ENCODE peak calls at places on chromosomes 16 and 17, in five cellular contexts. One of them, this sample, is unnamed.

GRCh38 chr16:70612931-70613330 is 33.4 kb upstream of the IL34 start:
- DNase-seq in left ventricle myocardium inferior: no peak
- DNase-seq in GM10248: no peak
- DNase-seq in epithelial cell of proximal tubule: no peak
- DNase-seq in brain microvascular endothelial cell: no peak
- DNase-seq in this sample: no peak

GRCh38 chr17:42653179-42654124 is 5.6 kb upstream of the TUBG2 start:
- DNase-seq in GM10248: peak
- DNase-seq in left ventricle myocardium inferior: peak
- DNase-seq in brain microvascular endothelial cell: peak
- DNase-seq in epithelial cell of proximal tubule: no peak
- DNase-seq in this sample: no peak

GRCh38 chr17:65270932-65271700 is 133.9 kb downstream of the RGS9 start:
- DNase-seq in left ventricle myocardium inferior: no peak
- DNase-seq in epithelial cell of proximal tubule: no peak
- DNase-seq in GM10248: no peak
- DNase-seq in brain microvascular endothelial cell: no peak
- DNase-seq in this sample: no peak

GRCh38 chr17:69492410-69493071 is 78.0 kb downstream of the MAP2K6 start:
- DNase-seq in brain microvascular endothelial cell: peak
- DNase-seq in GM10248: no peak
- DNase-seq in left ventricle myocardium inferior: no peak
- DNase-seq in epithelial cell of proximal tubule: no peak
- DNase-seq in this sample: no peak

GRCh38 chr17:76473541-76473985 is 6.2 kb downstream of the AANAT start:
- DNase-seq in GM10248: no peak
- DNase-seq in epithelial cell of proximal tubule: no peak
- DNase-seq in brain microvascular endothelial cell: no peak
- DNase-seq in left ventricle myocardium inferior: no peak
- DNase-seq in this sample: no peak

GRCh38 chr17:74439691-74440567 is 8.0 kb downstream of the GPRC5C start:
- DNase-seq in brain microvascular endothelial cell: no peak
- DNase-seq in GM10248: no peak
- DNase-seq in left ventricle myocardium inferior: no peak
- DNase-seq in epithelial cell of proximal tubule: no peak
- DNase-seq in this sample: no peak

GRCh38 chr17:49717371-49717841 is 9.6 kb upstream of the SLC35B1 start:
- DNase-seq in brain microvascular endothelial cell: no peak
- DNase-seq in GM10248: no peak
- DNase-seq in epithelial cell of proximal tubule: no peak
- DNase-seq in left ventricle myocardium inferior: no peak
- DNase-seq in this sample: no peak

GRCh38 chr17:82303944-82304808 is 13.2 kb downstream of the CD7 start:
- DNase-seq in left ventricle myocardium inferior: no peak
- DNase-seq in epithelial cell of proximal tubule: no peak
- DNase-seq in brain microvascular endothelial cell: no peak
- DNase-seq in GM10248: no peak
- DNase-seq in this sample: no peak

GRCh38 chr17:82152556-82153294 is 54.7 kb upstream of the FASN start:
- DNase-seq in epithelial cell of proximal tubule: no peak
- DNase-seq in GM10248: no peak
- DNase-seq in left ventricle myocardium inferior: no peak
- DNase-seq in brain microvascular endothelial cell: no peak
- DNase-seq in this sample: no peak

GRCh38 chr17:74592087-74592990 is at the start of gene CD300LD:
- DNase-seq in GM10248: no peak
- DNase-seq in brain microvascular endothelial cell: no peak
- DNase-seq in epithelial cell of proximal tubule: no peak
- DNase-seq in left ventricle myocardium inferior: no peak
- DNase-seq in this sample: no peak

DNA sequence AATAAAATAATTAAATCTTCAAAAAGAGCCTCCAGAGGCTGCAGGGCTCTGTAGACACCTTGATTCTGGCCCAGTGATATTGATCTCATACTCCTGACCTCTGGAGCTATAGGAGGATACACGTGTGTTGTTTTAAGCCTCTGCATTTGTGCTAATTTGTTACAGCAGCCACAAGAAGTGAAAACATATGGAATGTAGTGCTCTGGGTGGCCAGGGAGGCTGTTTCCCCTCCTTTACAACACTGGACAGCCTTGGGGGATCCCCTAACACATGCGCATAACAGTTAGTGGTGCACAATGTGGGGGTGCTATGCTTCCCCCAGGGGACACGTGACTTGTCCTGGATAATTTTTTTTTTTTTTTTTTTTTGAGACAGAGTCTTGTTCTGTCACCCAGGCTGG is 4.7 kb upstream of the ZNF500 start:
- DNase-seq in epithelial cell of proximal tubule: no peak
- DNase-seq in left ventricle myocardium inferior: no peak
- DNase-seq in brain microvascular endothelial cell: no peak
- DNase-seq in GM10248: no peak
- DNase-seq in this sample: no peak
- TF ChIP-seq CTCF in epithelial cell of proximal tubule: no peak
- TF ChIP-seq CTCF in left ventricle myocardium inferior: no peak
- TF ChIP-seq CTCF in brain microvascular endothelial cell: no peak
- TF ChIP-seq CTCF in GM10248: no peak
- TF ChIP-seq CTCF in this sample: no peak

GRCh38 chr16:31262084-31262483 is 2.3 kb downstream of the ITGAM start:
- DNase-seq in epithelial cell of proximal tubule: no peak
- DNase-seq in left ventricle myocardium inferior: no peak
- DNase-seq in brain microvascular endothelial cell: no peak
- DNase-seq in GM10248: no peak
- DNase-seq in this sample: no peak
- TF ChIP-seq CTCF in epithelial cell of proximal tubule: no peak
- TF ChIP-seq CTCF in left ventricle myocardium inferior: no peak
- TF ChIP-seq CTCF in brain microvascular endothelial cell: no peak
- TF ChIP-seq CTCF in GM10248: no peak
- TF ChIP-seq CTCF in this sample: no peak

GRCh38 chr16:86026136-86026905 is 127.4 kb downstream of the IRF8 start:
- DNase-seq in brain microvascular endothelial cell: no peak
- DNase-seq in GM10248: no peak
- DNase-seq in left ventricle myocardium inferior: no peak
- DNase-seq in epithelial cell of proximal tubule: no peak
- DNase-seq in this sample: peak

GRCh38 chr16:86025706-86026105 is 126.7 kb downstream of the IRF8 start:
- DNase-seq in GM10248: no peak
- DNase-seq in epithelial cell of proximal tubule: no peak
- DNase-seq in brain microvascular endothelial cell: no peak
- DNase-seq in left ventricle myocardium inferior: no peak
- DNase-seq in this sample: peak

GRCh38 chr16:86029131-86029741 is 130.3 kb downstream of the IRF8 start:
- DNase-seq in epithelial cell of proximal tubule: no peak
- DNase-seq in brain microvascular endothelial cell: peak
- DNase-seq in GM10248: no peak
- DNase-seq in left ventricle myocardium inferior: peak
- DNase-seq in this sample: peak

GRCh38 chr16:86027366-86028126 is 128.6 kb downstream of the IRF8 start:
- DNase-seq in brain microvascular endothelial cell: no peak
- DNase-seq in GM10248: no peak
- DNase-seq in epithelial cell of proximal tubule: no peak
- DNase-seq in left ventricle myocardium inferior: no peak
- DNase-seq in this sample: peak

GRCh38 chr16:86026916-86027315 is 128.0 kb downstream of the IRF8 start:
- DNase-seq in epithelial cell of proximal tubule: no peak
- DNase-seq in left ventricle myocardium inferior: no peak
- DNase-seq in GM10248: no peak
- DNase-seq in brain microvascular endothelial cell: no peak
- DNase-seq in this sample: peak
- TF ChIP-seq CTCF in epithelial cell of proximal tubule: no peak
- TF ChIP-seq CTCF in left ventricle myocardium inferior: no peak
- TF ChIP-seq CTCF in GM10248: no peak
- TF ChIP-seq CTCF in brain microvascular endothelial cell: no peak
- TF ChIP-seq CTCF in this sample: no peak

GRCh38 chr16:65522412-65522811 is 400.5 kb upstream of the CDH11 start:
- DNase-seq in left ventricle myocardium inferior: no peak
- DNase-seq in GM10248: no peak
- DNase-seq in epithelial cell of proximal tubule: no peak
- DNase-seq in brain microvascular endothelial cell: no peak
- DNase-seq in this sample: no peak

GRCh38 chr16:65515193-65515592 is 393.3 kb upstream of the CDH11 start:
- DNase-seq in brain microvascular endothelial cell: no peak
- DNase-seq in GM10248: no peak
- DNase-seq in left ventricle myocardium inferior: no peak
- DNase-seq in epithelial cell of proximal tubule: no peak
- DNase-seq in this sample: no peak

GRCh38 chr16:65521685-65522338 is 399.9 kb upstream of the CDH11 start:
- DNase-seq in brain microvascular endothelial cell: no peak
- DNase-seq in epithelial cell of proximal tubule: no peak
- DNase-seq in GM10248: no peak
- DNase-seq in left ventricle myocardium inferior: no peak
- DNase-seq in this sample: no peak

GRCh38 chr16:65523258-65523950 is 401.5 kb upstream of the CDH11 start:
- DNase-seq in left ventricle myocardium inferior: no peak
- DNase-seq in brain microvascular endothelial cell: no peak
- DNase-seq in GM10248: no peak
- DNase-seq in epithelial cell of proximal tubule: no peak
- DNase-seq in this sample: no peak

DNA sequence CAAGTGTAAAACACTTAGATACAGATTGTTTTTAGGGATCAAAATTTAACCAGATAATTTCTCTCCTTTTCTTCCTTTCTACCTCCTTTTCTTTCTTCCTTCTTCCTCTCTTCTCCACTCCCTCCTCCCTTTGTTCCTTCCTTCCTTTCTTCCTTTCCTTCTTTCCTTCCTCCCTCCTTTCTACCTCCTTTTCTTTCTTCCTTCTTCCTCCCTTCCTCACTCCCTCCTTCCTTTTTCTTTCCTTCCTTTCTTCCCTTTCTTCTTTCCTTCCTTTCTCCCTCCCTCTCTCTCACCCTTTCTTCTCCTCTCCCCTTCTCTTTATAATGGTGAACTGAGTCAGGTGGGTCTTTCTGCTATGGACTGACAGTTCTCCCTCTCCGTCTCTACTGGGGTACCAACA is 397.5 kb upstream of the CDH11 start:
- DNase-seq in brain microvascular endothelial cell: no peak
- DNase-seq in epithelial cell of proximal tubule: no peak
- DNase-seq in GM10248: no peak
- DNase-seq in left ventricle myocardium inferior: no peak
- DNase-seq in this sample: no peak
- TF ChIP-seq CTCF in brain microvascular endothelial cell: no peak
- TF ChIP-seq CTCF in epithelial cell of proximal tubule: no peak
- TF ChIP-seq CTCF in GM10248: no peak
- TF ChIP-seq CTCF in left ventricle myocardium inferior: no peak
- TF ChIP-seq CTCF in this sample: no peak

GRCh38 chr17:39979021-39979660 is 1.5 kb upstream of the PSMD3 start:
- DNase-seq in epithelial cell of proximal tubule: peak
- DNase-seq in brain microvascular endothelial cell: peak
- DNase-seq in left ventricle myocardium inferior: no peak
- DNase-seq in GM10248: no peak
- DNase-seq in this sample: no peak

GRCh38 chr17:39982069-39982371 is 1.4 kb downstream of the PSMD3 start:
- DNase-seq in GM10248: no peak
- DNase-seq in left ventricle myocardium inferior: no peak
- DNase-seq in epithelial cell of proximal tubule: no peak
- DNase-seq in brain microvascular endothelial cell: no peak
- DNase-seq in this sample: no peak

GRCh38 chr17:39981207-39982068 is 831 bp downstream of the PSMD3 start:
- DNase-seq in GM10248: no peak
- DNase-seq in epithelial cell of proximal tubule: no peak
- DNase-seq in left ventricle myocardium inferior: no peak
- DNase-seq in brain microvascular endothelial cell: no peak
- DNase-seq in this sample: no peak

GRCh38 chr17:39980402-39981206 is at the start of gene PSMD3:
- DNase-seq in epithelial cell of proximal tubule: peak
- DNase-seq in brain microvascular endothelial cell: peak
- DNase-seq in left ventricle myocardium inferior: peak
- DNase-seq in GM10248: peak
- DNase-seq in this sample: peak

GRCh38 chr17:39979865-39980401 is 674 bp upstream of the PSMD3 start:
- DNase-seq in GM10248: no peak
- DNase-seq in epithelial cell of proximal tubule: no peak
- DNase-seq in brain microvascular endothelial cell: peak
- DNase-seq in left ventricle myocardium inferior: no peak
- DNase-seq in this sample: no peak
- TF ChIP-seq CTCF in GM10248: no peak
- TF ChIP-seq CTCF in epithelial cell of proximal tubule: no peak
- TF ChIP-seq CTCF in brain microvascular endothelial cell: peak
- TF ChIP-seq CTCF in left ventricle myocardium inferior: no peak
- TF ChIP-seq CTCF in this sample: no peak

DNA sequence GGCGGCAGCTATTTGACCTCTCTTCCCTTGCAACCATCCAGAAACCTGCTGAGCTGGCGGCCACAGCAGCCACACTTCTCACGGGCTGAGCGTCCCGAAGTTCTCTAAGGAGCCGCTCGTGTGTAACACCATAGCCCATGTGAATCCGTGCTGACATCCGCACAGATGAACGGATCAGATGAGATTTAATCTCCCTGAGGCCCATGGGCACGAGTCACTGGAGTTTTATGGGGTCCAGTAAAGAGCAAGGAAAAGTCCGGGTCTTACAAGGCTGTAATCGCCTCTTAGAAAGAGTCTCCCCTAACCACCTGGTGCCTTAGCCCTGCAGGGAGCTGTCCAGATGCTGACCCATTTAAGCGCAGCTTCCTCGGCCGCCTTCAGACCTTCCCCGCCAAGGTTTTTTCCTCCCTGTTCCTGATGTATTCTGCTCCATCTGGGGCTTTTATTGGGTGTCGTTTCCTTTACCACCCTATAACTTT is 5.5 kb upstream of the CACNG5 start:
- DNase-seq in GM10248: peak
- DNase-seq in brain microvascular endothelial cell: peak
- DNase-seq in left ventricle myocardium inferior: no peak
- DNase-seq in epithelial cell of proximal tubule: peak
- DNase-seq in this sample: no peak
- TF ChIP-seq CTCF in GM10248: no peak
- TF ChIP-seq CTCF in brain microvascular endothelial cell: no peak
- TF ChIP-seq CTCF in left ventricle myocardium inferior: no peak
- TF ChIP-seq CTCF in epithelial cell of proximal tubule: no peak
- TF ChIP-seq CTCF in this sample: no peak

DNA sequence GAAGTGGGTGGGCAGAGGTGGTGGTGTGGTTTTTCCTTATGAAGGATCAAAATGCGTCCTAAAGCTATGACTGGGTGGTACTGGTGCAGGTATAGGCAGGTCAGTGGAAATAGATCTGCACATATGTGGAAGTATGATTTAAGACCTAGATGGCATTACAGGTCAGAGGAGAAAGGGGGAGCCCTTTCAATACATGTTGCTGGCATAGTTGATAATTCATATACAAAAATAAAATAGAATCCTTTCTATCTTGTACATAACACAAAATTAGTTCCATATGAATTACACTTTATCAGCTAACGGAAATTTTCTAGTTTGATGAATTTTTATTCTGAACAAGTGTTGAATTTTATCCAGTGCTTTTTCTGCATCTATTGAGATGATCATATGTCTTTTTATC is 20.8 kb upstream of the PIK3R5 start:
- DNase-seq in left ventricle myocardium inferior: no peak
- DNase-seq in brain microvascular endothelial cell: no peak
- DNase-seq in GM10248: no peak
- DNase-seq in epithelial cell of proximal tubule: no peak
- DNase-seq in this sample: no peak
- TF ChIP-seq CTCF in left ventricle myocardium inferior: no peak
- TF ChIP-seq CTCF in brain microvascular endothelial cell: peak
- TF ChIP-seq CTCF in GM10248: no peak
- TF ChIP-seq CTCF in epithelial cell of proximal tubule: no peak
- TF ChIP-seq CTCF in this sample: no peak